ENCODE peak calls at places on chromosomes 3 and 15, in nine cellular contexts. One of them, this sample, is unnamed.

GRCh38 chr3:138945646-138946553 is 1.0 kb downstream of the FOXL2 start:
- DNase-seq in WERI-Rb-1: peak
- DNase-seq in GM12864: no peak
- DNase-seq in lower lobe of right lung: no peak
- DNase-seq in CD14-positive monocyte: no peak
- DNase-seq in mucosa of descending colon: peak
- DNase-seq in fibroblast of the aortic adventitia: peak
- DNase-seq in Calu3: peak
- DNase-seq in type B pancreatic cell: no peak
- DNase-seq in this sample: no peak

GRCh38 chr3:123773681-123774431 is 110.3 kb downstream of the MYLK start:
- DNase-seq in WERI-Rb-1: peak
- DNase-seq in GM12864: no peak
- DNase-seq in lower lobe of right lung: no peak
- DNase-seq in CD14-positive monocyte: no peak
- DNase-seq in mucosa of descending colon: no peak
- DNase-seq in fibroblast of the aortic adventitia: peak
- DNase-seq in Calu3: no peak
- DNase-seq in type B pancreatic cell: no peak
- DNase-seq in this sample: peak

GRCh38 chr3:87127286-87127685 is 99.8 kb upstream of the CHMP2B start:
- DNase-seq in WERI-Rb-1: no peak
- DNase-seq in GM12864: no peak
- DNase-seq in lower lobe of right lung: no peak
- DNase-seq in CD14-positive monocyte: no peak
- DNase-seq in mucosa of descending colon: no peak
- DNase-seq in fibroblast of the aortic adventitia: peak
- DNase-seq in Calu3: no peak
- DNase-seq in type B pancreatic cell: no peak
- DNase-seq in this sample: no peak

GRCh38 chr15:40918146-40918798 is 10.9 kb upstream of the DLL4 start:
- DNase-seq in WERI-Rb-1: no peak
- DNase-seq in GM12864: no peak
- DNase-seq in lower lobe of right lung: no peak
- DNase-seq in CD14-positive monocyte: no peak
- DNase-seq in mucosa of descending colon: no peak
- DNase-seq in fibroblast of the aortic adventitia: no peak
- DNase-seq in Calu3: no peak
- DNase-seq in type B pancreatic cell: peak
- DNase-seq in this sample: no peak

GRCh38 chr3:158773845-158774542 is 27.9 kb upstream of the MFSD1 start:
- DNase-seq in WERI-Rb-1: no peak
- DNase-seq in GM12864: no peak
- DNase-seq in lower lobe of right lung: no peak
- DNase-seq in CD14-positive monocyte: no peak
- DNase-seq in mucosa of descending colon: no peak
- DNase-seq in fibroblast of the aortic adventitia: peak
- DNase-seq in Calu3: peak
- DNase-seq in type B pancreatic cell: no peak
- DNase-seq in this sample: no peak

GRCh38 chr15:39243396-39243795 is 337.5 kb upstream of the THBS1 start:
- DNase-seq in WERI-Rb-1: no peak
- DNase-seq in GM12864: no peak
- DNase-seq in lower lobe of right lung: no peak
- DNase-seq in CD14-positive monocyte: no peak
- DNase-seq in mucosa of descending colon: no peak
- DNase-seq in fibroblast of the aortic adventitia: no peak
- DNase-seq in Calu3: no peak
- DNase-seq in type B pancreatic cell: no peak
- DNase-seq in this sample: no peak

GRCh38 chr3:71533588-71533987 is 49.9 kb downstream of the FOXP1 start:
- DNase-seq in WERI-Rb-1: no peak
- DNase-seq in GM12864: no peak
- DNase-seq in lower lobe of right lung: no peak
- DNase-seq in CD14-positive monocyte: no peak
- DNase-seq in mucosa of descending colon: no peak
- DNase-seq in fibroblast of the aortic adventitia: no peak
- DNase-seq in Calu3: no peak
- DNase-seq in type B pancreatic cell: no peak
- DNase-seq in this sample: no peak

GRCh38 chr3:40827942-40828688 is 303.4 kb downstream of the ZNF621 start:
- DNase-seq in WERI-Rb-1: no peak
- DNase-seq in GM12864: no peak
- DNase-seq in lower lobe of right lung: no peak
- DNase-seq in CD14-positive monocyte: no peak
- DNase-seq in mucosa of descending colon: no peak
- DNase-seq in fibroblast of the aortic adventitia: no peak
- DNase-seq in Calu3: no peak
- DNase-seq in type B pancreatic cell: no peak
- DNase-seq in this sample: no peak

GRCh38 chr3:18766971-18767370 is 341.8 kb upstream of the SATB1 start:
- DNase-seq in WERI-Rb-1: no peak
- DNase-seq in GM12864: no peak
- DNase-seq in lower lobe of right lung: no peak
- DNase-seq in CD14-positive monocyte: no peak
- DNase-seq in mucosa of descending colon: no peak
- DNase-seq in fibroblast of the aortic adventitia: no peak
- DNase-seq in Calu3: no peak
- DNase-seq in type B pancreatic cell: no peak
- DNase-seq in this sample: no peak

GRCh38 chr3:173553635-173554280 is 156.2 kb downstream of the NLGN1 start:
- DNase-seq in WERI-Rb-1: peak
- DNase-seq in GM12864: no peak
- DNase-seq in lower lobe of right lung: no peak
- DNase-seq in CD14-positive monocyte: no peak
- DNase-seq in mucosa of descending colon: no peak
- DNase-seq in fibroblast of the aortic adventitia: peak
- DNase-seq in Calu3: peak
- DNase-seq in type B pancreatic cell: no peak
- DNase-seq in this sample: peak

GRCh38 chr3:125351152-125351551 is 24.0 kb downstream of the ZNF148 start:
- DNase-seq in WERI-Rb-1: no peak
- DNase-seq in GM12864: no peak
- DNase-seq in lower lobe of right lung: no peak
- DNase-seq in CD14-positive monocyte: no peak
- DNase-seq in mucosa of descending colon: no peak
- DNase-seq in fibroblast of the aortic adventitia: no peak
- DNase-seq in Calu3: no peak
- DNase-seq in type B pancreatic cell: no peak
- DNase-seq in this sample: no peak

GRCh38 chr15:69758810-69759410 is 306.3 kb downstream of the RPLP1 start:
- DNase-seq in WERI-Rb-1: no peak
- DNase-seq in GM12864: peak
- DNase-seq in lower lobe of right lung: peak
- DNase-seq in CD14-positive monocyte: peak
- DNase-seq in mucosa of descending colon: peak
- DNase-seq in fibroblast of the aortic adventitia: peak
- DNase-seq in Calu3: no peak
- DNase-seq in type B pancreatic cell: no peak
- DNase-seq in this sample: no peak

GRCh38 chr3:101695779-101696372 is 9.4 kb upstream of the RPL24 start:
- DNase-seq in WERI-Rb-1: peak
- DNase-seq in GM12864: peak
- DNase-seq in lower lobe of right lung: no peak
- DNase-seq in CD14-positive monocyte: no peak
- DNase-seq in mucosa of descending colon: no peak
- DNase-seq in fibroblast of the aortic adventitia: peak
- DNase-seq in Calu3: peak
- DNase-seq in type B pancreatic cell: no peak
- DNase-seq in this sample: no peak

GRCh38 chr3:67401911-67402310 is 252.5 kb downstream of the SUCLG2 start:
- DNase-seq in WERI-Rb-1: no peak
- DNase-seq in GM12864: no peak
- DNase-seq in lower lobe of right lung: peak
- DNase-seq in CD14-positive monocyte: no peak
- DNase-seq in mucosa of descending colon: no peak
- DNase-seq in fibroblast of the aortic adventitia: no peak
- DNase-seq in Calu3: no peak
- DNase-seq in type B pancreatic cell: no peak
- DNase-seq in this sample: no peak

GRCh38 chr15:82995076-82995475 is 9.1 kb downstream of the RAMAC start:
- DNase-seq in WERI-Rb-1: no peak
- DNase-seq in GM12864: no peak
- DNase-seq in lower lobe of right lung: no peak
- DNase-seq in CD14-positive monocyte: no peak
- DNase-seq in mucosa of descending colon: no peak
- DNase-seq in fibroblast of the aortic adventitia: no peak
- DNase-seq in Calu3: no peak
- DNase-seq in type B pancreatic cell: no peak
- DNase-seq in this sample: no peak

GRCh38 chr15:74315626-74316025 is 51.8 kb downstream of the CYP11A1 start:
- DNase-seq in WERI-Rb-1: no peak
- DNase-seq in GM12864: peak
- DNase-seq in lower lobe of right lung: no peak
- DNase-seq in CD14-positive monocyte: no peak
- DNase-seq in mucosa of descending colon: no peak
- DNase-seq in fibroblast of the aortic adventitia: no peak
- DNase-seq in Calu3: no peak
- DNase-seq in type B pancreatic cell: no peak
- DNase-seq in this sample: no peak

GRCh38 chr3:190697502-190697830 is 165.0 kb downstream of the GMNC start:
- DNase-seq in WERI-Rb-1: no peak
- DNase-seq in GM12864: no peak
- DNase-seq in lower lobe of right lung: no peak
- DNase-seq in CD14-positive monocyte: no peak
- DNase-seq in mucosa of descending colon: no peak
- DNase-seq in fibroblast of the aortic adventitia: no peak
- DNase-seq in Calu3: no peak
- DNase-seq in type B pancreatic cell: no peak
- DNase-seq in this sample: no peak
- TF ChIP-seq CTCF in WERI-Rb-1: no peak
- TF ChIP-seq CTCF in GM12864: no peak
- TF ChIP-seq CTCF in lower lobe of right lung: no peak
- TF ChIP-seq CTCF in CD14-positive monocyte: peak
- TF ChIP-seq CTCF in mucosa of descending colon: no peak
- TF ChIP-seq CTCF in fibroblast of the aortic adventitia: no peak
- TF ChIP-seq CTCF in Calu3: peak
- TF ChIP-seq CTCF in type B pancreatic cell: peak
- TF ChIP-seq CTCF in this sample: no peak

DNA sequence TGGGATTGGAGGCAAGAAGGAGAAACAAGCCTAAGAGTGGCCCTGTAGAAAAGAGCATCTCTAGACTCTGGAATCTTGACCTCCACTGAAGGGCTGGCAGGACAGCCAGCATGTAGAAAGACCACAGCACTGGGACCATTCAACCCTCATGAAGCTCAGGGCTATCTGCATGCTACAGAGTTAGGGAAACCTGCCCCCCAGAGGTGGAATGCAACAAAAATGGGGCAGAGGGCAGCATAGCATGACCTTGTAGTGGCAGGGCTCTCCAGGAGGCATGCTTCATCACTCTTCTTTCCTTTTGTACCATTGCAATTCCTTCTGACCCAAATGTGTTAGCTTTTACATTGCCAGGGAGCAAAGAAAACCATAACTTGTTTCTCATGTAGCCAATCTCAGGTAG is 445.4 kb downstream of the EPHB1 start:
- DNase-seq in WERI-Rb-1: peak
- DNase-seq in GM12864: no peak
- DNase-seq in lower lobe of right lung: no peak
- DNase-seq in CD14-positive monocyte: no peak
- DNase-seq in mucosa of descending colon: no peak
- DNase-seq in fibroblast of the aortic adventitia: no peak
- DNase-seq in Calu3: no peak
- DNase-seq in type B pancreatic cell: no peak
- DNase-seq in this sample: no peak
- TF ChIP-seq CTCF in WERI-Rb-1: peak
- TF ChIP-seq CTCF in GM12864: peak
- TF ChIP-seq CTCF in lower lobe of right lung: no peak
- TF ChIP-seq CTCF in CD14-positive monocyte: no peak
- TF ChIP-seq CTCF in mucosa of descending colon: no peak
- TF ChIP-seq CTCF in fibroblast of the aortic adventitia: no peak
- TF ChIP-seq CTCF in Calu3: no peak
- TF ChIP-seq CTCF in type B pancreatic cell: no peak
- TF ChIP-seq CTCF in this sample: no peak

DNA sequence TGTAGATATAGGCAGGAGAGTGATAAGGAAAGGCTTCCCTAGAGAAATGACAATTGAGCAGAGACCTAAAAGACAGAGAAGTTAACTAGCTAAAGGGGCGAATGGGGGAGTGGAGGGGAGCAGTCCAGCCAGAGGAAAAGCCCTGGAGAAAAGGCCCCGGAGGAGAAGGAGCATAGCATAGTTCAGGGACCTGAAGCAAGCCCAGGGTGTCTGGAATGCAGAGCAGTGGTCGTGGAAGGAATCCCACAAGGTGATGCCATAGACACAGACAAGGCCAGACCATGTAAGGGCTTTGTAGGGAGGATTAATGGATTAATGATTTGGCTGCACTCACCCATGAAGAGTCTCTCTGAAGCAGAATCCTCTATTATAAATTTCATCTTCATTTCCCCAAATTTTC is 45.8 kb upstream of the LRRN1 start:
- DNase-seq in WERI-Rb-1: peak
- DNase-seq in GM12864: no peak
- DNase-seq in lower lobe of right lung: no peak
- DNase-seq in CD14-positive monocyte: no peak
- DNase-seq in mucosa of descending colon: no peak
- DNase-seq in fibroblast of the aortic adventitia: no peak
- DNase-seq in Calu3: no peak
- DNase-seq in type B pancreatic cell: no peak
- DNase-seq in this sample: no peak
- TF ChIP-seq CTCF in WERI-Rb-1: no peak
- TF ChIP-seq CTCF in GM12864: no peak
- TF ChIP-seq CTCF in lower lobe of right lung: no peak
- TF ChIP-seq CTCF in CD14-positive monocyte: no peak
- TF ChIP-seq CTCF in mucosa of descending colon: no peak
- TF ChIP-seq CTCF in fibroblast of the aortic adventitia: no peak
- TF ChIP-seq CTCF in Calu3: no peak
- TF ChIP-seq CTCF in type B pancreatic cell: no peak
- TF ChIP-seq CTCF in this sample: no peak

GRCh38 chr3:140823106-140823505 is 118.5 kb upstream of the SLC25A36 start:
- DNase-seq in WERI-Rb-1: no peak
- DNase-seq in GM12864: no peak
- DNase-seq in lower lobe of right lung: no peak
- DNase-seq in CD14-positive monocyte: no peak
- DNase-seq in mucosa of descending colon: no peak
- DNase-seq in fibroblast of the aortic adventitia: no peak
- DNase-seq in Calu3: no peak
- DNase-seq in type B pancreatic cell: no peak
- DNase-seq in this sample: no peak
- TF ChIP-seq CTCF in WERI-Rb-1: no peak
- TF ChIP-seq CTCF in GM12864: no peak
- TF ChIP-seq CTCF in lower lobe of right lung: no peak
- TF ChIP-seq CTCF in CD14-positive monocyte: no peak
- TF ChIP-seq CTCF in mucosa of descending colon: no peak
- TF ChIP-seq CTCF in fibroblast of the aortic adventitia: no peak
- TF ChIP-seq CTCF in Calu3: no peak
- TF ChIP-seq CTCF in type B pancreatic cell: no peak
- TF ChIP-seq CTCF in this sample: no peak

GRCh38 chr3:66372681-66373350 is 128.0 kb downstream of the LRIG1 start:
- DNase-seq in WERI-Rb-1: peak
- DNase-seq in GM12864: no peak
- DNase-seq in lower lobe of right lung: no peak
- DNase-seq in CD14-positive monocyte: no peak
- DNase-seq in mucosa of descending colon: peak
- DNase-seq in fibroblast of the aortic adventitia: peak
- DNase-seq in Calu3: no peak
- DNase-seq in type B pancreatic cell: no peak
- DNase-seq in this sample: no peak
- TF ChIP-seq CTCF in WERI-Rb-1: peak
- TF ChIP-seq CTCF in GM12864: no peak
- TF ChIP-seq CTCF in lower lobe of right lung: no peak
- TF ChIP-seq CTCF in CD14-positive monocyte: no peak
- TF ChIP-seq CTCF in mucosa of descending colon: no peak
- TF ChIP-seq CTCF in fibroblast of the aortic adventitia: peak
- TF ChIP-seq CTCF in Calu3: no peak
- TF ChIP-seq CTCF in type B pancreatic cell: no peak
- TF ChIP-seq CTCF in this sample: peak

This sample was measured in AG09319.